ENCODE peak calls at places on chromosomes 12 and 14, in six cellular contexts. Y is caudate nucleus, H is GM12865, V is sigmoid colon, G is NCI-H2081, O is lower lobe of right lung. L is an unnamed sample.

GRCh38 chr14:51398898-51399297 is 158.9 kb downstream of the TMX1 start:
- DNase-seq in Y (no peak), H (no peak), V (no peak), G (no peak), O (no peak), L (no peak)

GRCh38 chr12:107057071-107057834 is 36.1 kb downstream of the CRY1 start:
- DNase-seq in Y (no peak), H (no peak), V (no peak), G (no peak), O (no peak), L (no peak)

GRCh38 chr12:123546281-123546680 is 12.8 kb upstream of the RILPL1 start:
- DNase-seq in Y (no peak), H (no peak), V (no peak), G (no peak), O (no peak), L (no peak)

GRCh38 chr12:68428724-68429580 is 96.8 kb upstream of the MDM1 start:
- DNase-seq in Y (no peak), H (no peak), V (no peak), G (no peak), O (no peak), L (no peak)

GRCh38 chr14:24677956-24678355 is 44.0 kb upstream of the GZMB start:
- DNase-seq in Y (no peak), H (no peak), V (no peak), G (no peak), O (no peak), L (no peak)

GRCh38 chr12:115914122-115914521 is 363.4 kb downstream of the MED13L start:
- DNase-seq in Y (no peak), H (no peak), V (no peak), G (no peak), O (no peak), L (no peak)

GRCh38 chr12:132328282-132329029 is 933 bp downstream of the GALNT9 start:
- DNase-seq in Y (no peak), H (no peak), V (no peak), G (no peak), O (no peak), L (no peak)

GRCh38 chr12:77999074-77999715 is 168.5 kb downstream of the NAV3 start:
- DNase-seq in Y (no peak), H (peak; percentile 52), V (no peak), G (no peak), O (no peak), L (no peak)

GRCh38 chr12:126355346-126355745 is 1290.1 kb downstream of the AACS start:
- DNase-seq in Y (no peak), H (peak; percentile 8), V (no peak), G (no peak), O (no peak), L (no peak)

GRCh38 chr12:47094804-47095203 is 15.0 kb upstream of the AMIGO2 start:
- DNase-seq in Y (no peak), H (no peak), V (no peak), G (no peak), O (no peak), L (no peak)

GRCh38 chr14:29900609-29901350 is 26.9 kb downstream of the PRKD1 start:
- DNase-seq in Y (no peak), H (no peak), V (no peak), G (no peak), O (no peak), L (no peak)

GRCh38 chr12:58323676-58324075 is 382.3 kb downstream of the ATP23 start:
- DNase-seq in Y (no peak), H (no peak), V (no peak), G (no peak), O (no peak), L (no peak)

GRCh38 chr14:73759183-73759713 is 45.1 kb upstream of the PNMA1 start:
- DNase-seq in Y (peak; percentile 40), H (peak; percentile 60), V (peak; percentile 91), G (peak; percentile 38), O (peak; percentile 79), L (peak; percentile 78)

GRCh38 chr12:58148976-58149375 is 207.6 kb downstream of the ATP23 start:
- DNase-seq in Y (no peak), H (no peak), V (no peak), G (no peak), O (no peak), L (no peak)

L was measured in NCI-H345.